ENCODE peak calls at places on chromosomes 12 and 14, in five cellular contexts. M is heart left ventricle, V is tibial nerve, Q is adipocyte, Z is kidney epithelial cell. K is an unnamed sample.

GRCh38 chr14:101734241-101734847 is 27.2 kb upstream of the PPP2R5C start:
- DNase-seq in Z (no peak), Q (no peak), M (no peak), V (no peak), K (no peak)

GRCh38 chr14:22594156-22594716 is 3.9 kb upstream of the ABHD4 start:
- DNase-seq in Z (no peak), M (no peak), V (no peak), Q (no peak), K (no peak)

GRCh38 chr12:74586251-74586650 is 48.6 kb downstream of the ATXN7L3B start:
- DNase-seq in M (no peak), Q (peak), V (no peak), Z (no peak), K (no peak)

GRCh38 chr12:70606001-70606400 is 31.2 kb downstream of the PTPRB start:
- DNase-seq in M (no peak), V (no peak), Q (no peak), Z (no peak), K (no peak)

GRCh38 chr14:49303952-49304516 is 282.1 kb downstream of the RPS29 start:
- DNase-seq in Q (peak), Z (peak), M (no peak), V (no peak), K (no peak)

GRCh38 chr12:47990351-47991105 is 13.7 kb downstream of the COL2A1 start:
- DNase-seq in Q (no peak), Z (no peak), M (no peak), V (no peak), K (no peak)

GRCh38 chr12:43444940-43445564 is 107.0 kb downstream of the ADAMTS20 start:
- DNase-seq in Z (peak), V (peak), M (no peak), Q (peak), K (peak)

GRCh38 chr12:54280401-54281260 is at the start of gene HNRNPA1:
- DNase-seq in V (peak), M (peak), Q (peak), Z (peak), K (peak)

GRCh38 chr12:92721130-92721529 is 18.3 kb downstream of the PLEKHG7 start:
- DNase-seq in Z (no peak), V (no peak), Q (no peak), M (no peak), K (no peak)

GRCh38 chr14:68110989-68111704 is 291.6 kb downstream of the RAD51B start:
- DNase-seq in V (no peak), Z (no peak), M (no peak), Q (no peak), K (no peak)

GRCh38 chr12:44696542-44696941 is 179.6 kb downstream of the NELL2 start:
- DNase-seq in Z (no peak), M (no peak), V (no peak), Q (no peak), K (no peak)

GRCh38 chr14:93333631-93334095 is 827 bp upstream of the BTBD7 start:
- DNase-seq in M (no peak), Q (no peak), Z (no peak), V (no peak), K (no peak)

GRCh38 chr12:56591961-56592360 is 38.2 kb downstream of the BAZ2A start:
- DNase-seq in M (no peak), Z (no peak), Q (peak), V (no peak), K (no peak)

GRCh38 chr12:81692008-81692407 is 67.1 kb downstream of the PPFIA2 start:
- DNase-seq in V (no peak), M (no peak), Q (no peak), Z (no peak), K (no peak)

GRCh38 chr12:32765906-32766305 is 10.2 kb upstream of the YARS2 start:
- DNase-seq in Q (peak), Z (no peak), M (no peak), V (no peak), K (no peak)

GRCh38 chr14:32077081-32078029 is at the start of gene ARHGAP5:
- DNase-seq in M (no peak), Z (no peak), V (peak), Q (peak), K (no peak)

GRCh38 chr14:22282429-22282828 is 306.6 kb downstream of the DAD1 start:
- DNase-seq in Q (no peak), V (no peak), M (no peak), Z (no peak), K (no peak)

DNA sequence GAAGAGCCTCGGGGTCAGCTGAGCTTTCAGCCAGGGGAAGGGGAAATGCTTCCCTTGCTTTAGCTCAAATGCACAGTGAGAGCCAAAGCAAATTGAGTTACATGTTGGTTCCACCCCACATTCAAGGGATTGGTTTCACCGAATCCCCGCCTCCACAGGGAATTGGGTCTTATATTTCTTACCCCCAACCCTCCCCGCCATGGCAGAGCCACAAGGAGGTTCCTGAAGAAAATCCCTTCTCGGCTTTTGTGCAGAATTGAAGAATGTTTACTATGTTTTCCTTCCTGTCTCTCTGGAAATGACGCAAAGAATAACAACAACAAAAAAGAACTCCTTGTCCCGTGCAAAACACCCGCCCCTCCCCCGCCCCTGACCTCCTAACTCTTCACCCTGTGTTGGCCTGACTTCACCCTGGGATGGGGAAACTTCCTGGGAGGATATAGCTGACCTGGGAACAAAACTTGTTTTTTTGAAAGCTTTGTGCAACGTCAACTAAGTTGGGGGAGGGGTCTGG is 21.9 kb upstream of the CIPC start:
- DNase-seq in M (peak), Z (no peak), Q (peak), V (peak), K (no peak)
- H3K4me3 ChIP-seq in M (peak), Z (no peak), Q (peak), V (peak), K (no peak)

DNA sequence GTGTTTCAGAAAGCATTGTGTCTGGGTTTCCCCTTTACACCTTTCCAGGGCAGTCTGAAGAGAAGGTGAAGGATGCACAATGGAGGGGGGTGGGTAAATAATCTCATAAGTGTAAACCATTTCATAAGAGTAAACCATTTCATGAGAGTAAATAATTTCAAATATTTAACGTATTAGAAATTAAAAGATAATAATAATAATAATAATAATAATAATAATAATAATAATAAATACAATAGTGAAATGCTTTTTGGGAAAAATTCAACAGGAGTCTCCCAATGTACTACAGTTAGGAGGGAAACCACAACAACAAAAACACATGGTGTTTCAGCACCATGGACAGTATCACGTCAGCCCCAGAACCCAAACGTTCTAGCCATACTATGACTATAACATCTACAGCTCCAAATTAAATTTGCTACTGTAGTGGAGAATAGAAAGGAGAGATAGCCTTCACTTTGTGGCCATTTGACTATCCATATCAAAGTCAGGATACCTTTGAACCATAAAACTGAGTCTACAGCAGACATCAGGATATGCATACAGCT is 691.8 kb downstream of the BCL11B start:
- DNase-seq in M (no peak), V (no peak), Z (no peak), Q (no peak), K (no peak)
- H3K4me3 ChIP-seq in M (no peak), V (no peak), Z (no peak), Q (no peak), K (no peak)

GRCh38 chr12:6833189-6833890 is 5.1 kb downstream of the P3H3 start:
- DNase-seq in V (no peak), Q (no peak), M (no peak), Z (no peak), K (no peak)
- H3K4me3 ChIP-seq in V (no peak), Q (no peak), M (peak), Z (no peak), K (no peak)

GRCh38 chr12:2283480-2283879 is 230.7 kb downstream of the CACNA1C start:
- DNase-seq in M (no peak), V (no peak), Z (no peak), Q (no peak), K (no peak)
- H3K4me3 ChIP-seq in M (no peak), V (no peak), Z (no peak), Q (peak), K (no peak)

GRCh38 chr12:126667340-126667739 is 1599.6 kb upstream of the TMEM132C start:
- DNase-seq in Q (peak), Z (peak), V (no peak), M (no peak), K (no peak)
- H3K4me3 ChIP-seq in Q (no peak), Z (no peak), V (no peak), M (no peak), K (no peak)